ENCODE peak calls at places on chromosomes 4 and X, in ten cellular contexts. Z is ELF-1; P is activated CD4-positive, alpha-beta memory T cell treated with anti-CD3 and anti-CD28 coated beads, Interleukin-2, amount 10 ng/mL, durations not matched to agents 7 days and 5 days; Q is activated CD4-positive, alpha-beta T cell treated with anti-CD3 and anti-CD28 coated beads, Interleukin-2, amount 50 U/mL, for 4 hours; N is fibroblast of lung; Y is stimulated activated CD8-positive, alpha-beta memory T cell treated with anti-CD3 and anti-CD28 coated beads, Interleukin-4, amount 100 ng/mL, for 4 hours; B is activated CD8-positive, alpha-beta memory T cell treated with anti-CD3 and anti-CD28 coated beads, Interleukin-2, amount 50 U/mL, for 48 hours; D is GM20000; O is ACHN; G is thoracic aorta. F is an unnamed sample.
A peak's percentile ranks its signal among the peaks of the same experiment; 100 is the strongest.

GRCh38 chrX:17036172-17036961 is 89.9 kb downstream of the REPS2 start:
- DNase-seq in Z (no peak), P (no peak), Q (no peak), N (no peak), Y (no peak), B (no peak), D (no peak), O (no peak), G (no peak), F (no peak)

GRCh38 chrX:53260836-53261235 is 20.5 kb downstream of the IQSEC2 start:
- DNase-seq in Z (no peak), P (no peak), Q (no peak), N (no peak), Y (no peak), B (no peak), D (no peak), O (no peak), G (no peak), F (no peak)

GRCh38 chr4:149031399-149031798 is 589.2 kb upstream of the NR3C2 start:
- DNase-seq in Z (no peak), P (no peak), Q (no peak), N (peak; percentile 15), Y (no peak), B (no peak), D (peak; percentile 4), O (peak; percentile 19), G (no peak), F (no peak)

GRCh38 chrX:19613645-19614323 is 98.5 kb upstream of the MAP3K15 start:
- DNase-seq in Z (no peak), P (no peak), Q (no peak), N (no peak), Y (no peak), B (no peak), D (no peak), O (no peak), G (no peak), F (no peak)

GRCh38 chr4:99404595-99405287 is 30.4 kb downstream of the ADH7 start:
- DNase-seq in Z (no peak), P (peak; percentile 27), Q (no peak), N (peak; percentile 96), Y (no peak), B (no peak), D (peak; percentile 58), O (peak; percentile 79), G (no peak), F (no peak)

GRCh38 chr4:7156273-7157139 is 35.8 kb upstream of the SORCS2 start:
- DNase-seq in Z (peak; percentile 86), P (no peak), Q (no peak), N (peak; percentile 37), Y (no peak), B (peak; percentile 39), D (no peak), O (peak; percentile 9), G (no peak), F (peak; percentile 51)

GRCh38 chr4:19776021-19776459 is 475.7 kb upstream of the SLIT2 start:
- DNase-seq in Z (no peak), P (no peak), Q (no peak), N (peak; percentile 99), Y (no peak), B (no peak), D (no peak), O (peak; percentile 96), G (no peak), F (no peak)

GRCh38 chr4:132683957-132684356 is 465.1 kb upstream of the PCDH10 start:
- DNase-seq in Z (peak; percentile 49), P (no peak), Q (no peak), N (no peak), Y (no peak), B (no peak), D (no peak), O (no peak), G (no peak), F (no peak)

GRCh38 chr4:186659936-186660335 is 63.7 kb downstream of the FAT1 start:
- DNase-seq in Z (no peak), P (no peak), Q (no peak), N (no peak), Y (no peak), B (no peak), D (no peak), O (no peak), G (no peak), F (no peak)

GRCh38 chr4:21885241-21885640 is 63.3 kb downstream of the KCNIP4 start:
- DNase-seq in Z (no peak), P (no peak), Q (no peak), N (peak; percentile 69), Y (no peak), B (no peak), D (no peak), O (no peak), G (no peak), F (no peak)

GRCh38 chr4:8595237-8596087 is 2.9 kb downstream of the CPZ start:
- DNase-seq in Z (no peak), P (no peak), Q (no peak), N (peak; percentile 25), Y (no peak), B (no peak), D (no peak), O (no peak), G (no peak), F (no peak)

GRCh38 chrX:12370444-12371089 is 232.3 kb downstream of the FRMPD4 start:
- DNase-seq in Z (no peak), P (no peak), Q (no peak), N (peak; percentile 49), Y (no peak), B (no peak), D (no peak), O (no peak), G (no peak), F (no peak)

GRCh38 chrX:51834076-51834475 is 59.3 kb upstream of the MAGED1 start:
- DNase-seq in Z (no peak), P (no peak), Q (no peak), N (no peak), Y (no peak), B (no peak), D (no peak), O (no peak), G (no peak), F (no peak)

GRCh38 chr4:118770741-118771187 is 65.2 kb downstream of the SEC24D start:
- DNase-seq in Z (no peak), P (no peak), Q (no peak), N (no peak), Y (no peak), B (no peak), D (no peak), O (no peak), G (no peak), F (no peak)

GRCh38 chr4:122604146-122604545 is 16.7 kb downstream of the IL21 start:
- DNase-seq in Z (peak; percentile 69), P (no peak), Q (no peak), N (no peak), Y (no peak), B (no peak), D (no peak), O (no peak), G (no peak), F (no peak)

GRCh38 chr4:8909548-8909947 is 37.9 kb upstream of the HMX1 start:
- DNase-seq in Z (no peak), P (no peak), Q (no peak), N (no peak), Y (no peak), B (no peak), D (no peak), O (no peak), G (no peak), F (no peak)

GRCh38 chr4:35189988-35190613 is 1054.2 kb downstream of the ARAP2 start:
- DNase-seq in Z (no peak), P (no peak), Q (no peak), N (no peak), Y (no peak), B (no peak), D (no peak), O (no peak), G (no peak), F (no peak)